ENCODE peak calls at places on chromosome X, in four cellular contexts. One of them, this sample, is unnamed.

GRCh38 chrX:103839404-103839803 is 7.3 kb upstream of the RAB9B start:
- DNase-seq in IMR-90: no peak
- DNase-seq in mesendoderm: no peak
- DNase-seq in H9: no peak
- DNase-seq in this sample: no peak

GRCh38 chrX:109535578-109535977 is 1.1 kb upstream of the NXT2 start:
- DNase-seq in IMR-90: no peak
- DNase-seq in H9: no peak
- DNase-seq in mesendoderm: no peak
- DNase-seq in this sample: no peak

GRCh38 chrX:34909151-34909550 is 33.4 kb upstream of the FAM47B start:
- DNase-seq in H9: no peak
- DNase-seq in mesendoderm: no peak
- DNase-seq in IMR-90: no peak
- DNase-seq in this sample: peak; percentile 34

GRCh38 chrX:38006283-38006682 is at the start of gene SYTL5:
- DNase-seq in H9: no peak
- DNase-seq in IMR-90: no peak
- DNase-seq in mesendoderm: no peak
- DNase-seq in this sample: peak; percentile 9

GRCh38 chrX:151985955-151986354 is 11.5 kb upstream of the GABRE start:
- DNase-seq in mesendoderm: no peak
- DNase-seq in IMR-90: peak; percentile 5
- DNase-seq in H9: no peak
- DNase-seq in this sample: peak; percentile 16

GRCh38 chrX:19070555-19070994 is 51.7 kb downstream of the ADGRG2 start:
- DNase-seq in IMR-90: no peak
- DNase-seq in H9: no peak
- DNase-seq in mesendoderm: no peak
- DNase-seq in this sample: no peak

GRCh38 chrX:142999209-142999720 is 26.5 kb upstream of the SPANXN4 start:
- DNase-seq in mesendoderm: no peak
- DNase-seq in H9: no peak
- DNase-seq in IMR-90: no peak
- DNase-seq in this sample: no peak

GRCh38 chrX:45849261-45849660 is 648.6 kb upstream of the DIPK2B start:
- DNase-seq in mesendoderm: peak; percentile 45
- DNase-seq in IMR-90: peak; percentile 86
- DNase-seq in H9: no peak
- DNase-seq in this sample: peak; percentile 74

GRCh38 chrX:120761810-120762209 is 113.9 kb downstream of the CT47B1 start:
- DNase-seq in IMR-90: peak; percentile 5
- DNase-seq in H9: no peak
- DNase-seq in mesendoderm: no peak
- DNase-seq in this sample: no peak

GRCh38 chrX:31126205-31126604 is 54.4 kb upstream of the FTHL17 start:
- DNase-seq in IMR-90: peak; percentile 14
- DNase-seq in mesendoderm: peak; percentile 56
- DNase-seq in H9: no peak
- DNase-seq in this sample: peak; percentile 28

GRCh38 chrX:119015407-119016242 is 41.2 kb downstream of the LONRF3 start:
- DNase-seq in IMR-90: peak; percentile 80
- DNase-seq in H9: no peak
- DNase-seq in mesendoderm: peak; percentile 15
- DNase-seq in this sample: peak; percentile 83

GRCh38 chrX:150715180-150715579 is 22.0 kb downstream of the MTMR1 start:
- DNase-seq in H9: no peak
- DNase-seq in IMR-90: no peak
- DNase-seq in mesendoderm: no peak
- DNase-seq in this sample: peak; percentile 32

GRCh38 chrX:136275553-136275952 is 24.4 kb upstream of the MAP7D3 start:
- DNase-seq in mesendoderm: no peak
- DNase-seq in IMR-90: no peak
- DNase-seq in H9: no peak
- DNase-seq in this sample: no peak

DNA sequence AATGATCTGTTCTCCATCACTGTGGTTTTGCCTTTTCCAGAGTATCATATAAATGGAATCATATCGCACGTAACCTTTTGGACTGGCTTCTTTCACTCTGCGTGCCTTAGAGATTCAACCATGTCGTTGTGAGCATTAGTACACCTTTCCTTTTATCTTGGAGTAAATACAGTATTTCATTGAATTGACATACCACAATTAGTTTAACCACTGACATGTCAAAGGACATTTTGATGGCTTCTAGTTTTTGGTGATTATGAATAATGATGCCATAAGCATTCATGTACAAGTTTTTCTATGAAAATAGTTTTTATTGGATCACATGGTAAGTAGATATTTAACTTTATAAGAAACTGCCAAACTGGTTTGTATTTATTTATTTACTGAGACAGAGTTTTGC is 35.2 kb downstream of the DDX3X start:
- DNase-seq in mesendoderm: no peak
- DNase-seq in H9: no peak
- DNase-seq in IMR-90: no peak
- DNase-seq in this sample: no peak
- H3K23ac ChIP-seq in mesendoderm: no peak overlapping the region
- H3K23ac ChIP-seq in H9: no peak overlapping the region
- H3K23ac ChIP-seq in IMR-90: no peak overlapping the region
- H3K23ac ChIP-seq in this sample: no peak overlapping the region

GRCh38 chrX:12138366-12139313 is at the start of gene FRMPD4:
- DNase-seq in IMR-90: peak; percentile 24
- DNase-seq in H9: peak; percentile 67
- DNase-seq in mesendoderm: peak; percentile 58
- DNase-seq in this sample: no peak
- H2BK5ac ChIP-seq in IMR-90: peak within 1 kb of the TSS; percentile 33
- H2BK5ac ChIP-seq in H9: no peak within 1 kb of the TSS
- H2BK5ac ChIP-seq in mesendoderm: no peak within 1 kb of the TSS
- H2BK5ac ChIP-seq in this sample: no peak within 1 kb of the TSS

GRCh38 chrX:21838937-21839333 is 482 bp upstream of the MBTPS2 start:
- DNase-seq in mesendoderm: no peak
- DNase-seq in H9: no peak
- DNase-seq in IMR-90: peak; percentile 14
- DNase-seq in this sample: peak; percentile 40

GRCh38 chrX:21843179-21843578 is 3.8 kb downstream of the MBTPS2 start:
- DNase-seq in IMR-90: peak; percentile 1
- DNase-seq in mesendoderm: no peak
- DNase-seq in H9: no peak
- DNase-seq in this sample: no peak

GRCh38 chrX:21839334-21840198 is at the start of gene MBTPS2:
- DNase-seq in IMR-90: peak; percentile 91
- DNase-seq in mesendoderm: peak; percentile 91
- DNase-seq in H9: peak; percentile 79
- DNase-seq in this sample: peak; percentile 89

GRCh38 chrX:21837056-21837455 is 2.4 kb upstream of the MBTPS2 start:
- DNase-seq in mesendoderm: no peak
- DNase-seq in IMR-90: no peak
- DNase-seq in H9: no peak
- DNase-seq in this sample: no peak

GRCh38 chrX:21840199-21840557 is 761 bp downstream of the MBTPS2 start:
- DNase-seq in H9: no peak
- DNase-seq in mesendoderm: no peak
- DNase-seq in IMR-90: peak; percentile 5
- DNase-seq in this sample: no peak
- H3K23ac ChIP-seq in H9: no peak overlapping the region
- H3K23ac ChIP-seq in mesendoderm: no peak overlapping the region
- H3K23ac ChIP-seq in IMR-90: peak overlapping the region; percentile 44
- H3K23ac ChIP-seq in this sample: no peak overlapping the region

DNA sequence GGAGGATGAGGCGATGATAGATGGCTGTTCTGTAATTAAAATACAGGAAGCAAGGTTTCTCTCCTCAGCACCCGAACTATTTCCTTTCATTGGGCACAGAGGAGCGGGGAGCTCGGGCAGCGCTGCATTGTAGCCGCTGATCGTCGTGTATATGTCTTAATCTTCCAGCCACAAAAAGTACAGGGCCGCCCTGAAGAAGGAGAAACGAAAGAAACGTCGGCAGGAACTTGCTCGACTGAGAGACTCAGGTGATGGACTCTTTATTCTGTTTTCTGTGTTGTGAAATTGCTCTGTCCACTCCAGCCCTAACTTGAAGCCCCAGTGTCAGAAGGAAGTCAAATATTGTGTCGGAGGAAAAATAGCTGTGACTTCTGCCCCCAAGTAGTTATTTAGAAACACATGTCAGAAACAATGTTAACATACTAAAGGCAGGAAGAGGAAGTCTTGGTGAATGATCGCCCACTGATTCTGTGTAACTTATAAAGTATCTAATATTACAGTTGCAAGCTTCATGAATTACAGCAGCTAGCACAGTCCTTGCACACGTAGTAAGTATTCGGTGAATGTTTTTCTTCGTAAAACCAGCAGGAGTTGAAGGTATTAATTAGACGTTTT is 589 bp downstream of the ZRSR2 start:
- DNase-seq in mesendoderm: no peak
- DNase-seq in H9: no peak
- DNase-seq in IMR-90: peak; percentile 6
- DNase-seq in this sample: no peak
- H2BK5ac ChIP-seq in mesendoderm: no peak overlapping the region
- H2BK5ac ChIP-seq in H9: no peak overlapping the region
- H2BK5ac ChIP-seq in IMR-90: peak overlapping the region; percentile 69
- H2BK5ac ChIP-seq in this sample: no peak overlapping the region

GRCh38 chrX:2468406-2469195 is 32.2 kb downstream of the DHRSX start:
- DNase-seq in mesendoderm: no peak
- DNase-seq in H9: no peak
- DNase-seq in IMR-90: no peak
- DNase-seq in this sample: no peak

GRCh38 chrX:2464677-2465166 is 36.1 kb downstream of the DHRSX start:
- DNase-seq in IMR-90: no peak
- DNase-seq in mesendoderm: peak; percentile 69
- DNase-seq in H9: peak; percentile 54
- DNase-seq in this sample: no peak

GRCh38 chrX:2466876-2467656 is 33.7 kb downstream of the DHRSX start:
- DNase-seq in IMR-90: no peak
- DNase-seq in H9: no peak
- DNase-seq in mesendoderm: no peak
- DNase-seq in this sample: no peak

GRCh38 chrX:2471641-2472040 is 29.1 kb downstream of the DHRSX start:
- DNase-seq in IMR-90: no peak
- DNase-seq in H9: no peak
- DNase-seq in mesendoderm: no peak
- DNase-seq in this sample: no peak

DNA sequence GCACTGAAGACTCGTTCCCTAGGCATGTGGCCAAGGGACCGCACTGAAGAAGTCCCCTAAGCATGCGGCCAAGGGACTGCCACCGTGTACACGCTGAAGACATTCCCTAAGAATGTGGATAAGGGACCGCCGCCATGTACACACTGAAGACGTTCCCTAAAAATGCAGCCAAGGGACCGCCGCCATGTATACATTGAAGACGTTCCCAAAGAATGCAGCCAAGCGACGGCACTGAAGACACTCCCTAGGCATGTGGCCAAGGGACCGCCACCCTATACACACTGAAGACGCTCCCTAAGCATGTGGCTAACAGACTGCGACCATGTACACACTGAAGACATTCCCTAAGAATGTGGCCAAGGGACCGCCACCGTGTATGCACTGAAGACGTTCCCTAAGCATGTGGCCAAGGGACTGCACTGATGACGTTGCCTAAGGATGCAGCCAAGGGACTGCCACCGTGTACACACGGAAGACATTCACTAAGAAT is 31.5 kb downstream of the DHRSX start:
- DNase-seq in H9: no peak
- DNase-seq in mesendoderm: peak; percentile 36
- DNase-seq in IMR-90: no peak
- DNase-seq in this sample: no peak
- H3K23ac ChIP-seq in H9: no peak overlapping the region
- H3K23ac ChIP-seq in mesendoderm: no peak overlapping the region
- H3K23ac ChIP-seq in IMR-90: no peak overlapping the region
- H3K23ac ChIP-seq in this sample: no peak overlapping the region

DNA sequence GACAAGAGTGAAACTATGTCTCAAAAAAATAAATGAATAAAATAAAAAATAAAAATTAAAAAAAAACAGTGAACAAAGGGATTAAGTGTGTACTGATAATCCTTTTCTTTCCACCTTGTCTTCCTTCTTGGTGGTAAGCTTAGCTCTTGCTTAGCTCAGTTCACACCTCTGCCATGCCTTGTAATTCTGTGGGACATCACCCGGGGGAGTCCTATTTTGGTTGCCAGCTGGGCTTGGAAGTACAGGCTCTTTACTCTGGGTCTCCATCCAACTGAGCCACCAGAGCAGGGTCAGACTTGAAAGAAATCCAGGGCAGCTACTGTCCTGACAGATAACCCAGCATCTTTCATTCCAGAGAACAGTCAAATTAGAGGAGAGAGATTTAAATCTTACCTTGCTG is 204.2 kb upstream of the TEX13A start:
- DNase-seq in IMR-90: no peak
- DNase-seq in H9: no peak
- DNase-seq in mesendoderm: peak; percentile 45
- DNase-seq in this sample: no peak
- H2BK5ac ChIP-seq in IMR-90: no peak overlapping the region
- H2BK5ac ChIP-seq in H9: no peak overlapping the region
- H2BK5ac ChIP-seq in mesendoderm: no peak overlapping the region
- H2BK5ac ChIP-seq in this sample: no peak overlapping the region

This sample was measured in mesenchymal stem cell.